ENCODE peak calls at places on chromosomes 1 and 21, in four cellular contexts. O is thoracic aorta, P is OCI-LY7, T is BE2C. J is an unnamed sample.

GRCh38 chr1:182718311-182718710 is 33.9 kb upstream of the RGS8 start:
- DNase-seq in T (no peak), P (peak), O (no peak), J (no peak)

GRCh38 chr1:117570988-117571409 is 34.8 kb upstream of the TENT5C start:
- DNase-seq in P (peak), T (no peak), O (no peak), J (no peak)

GRCh38 chr1:156498447-156499193 is 2.0 kb downstream of the MEF2D start:
- DNase-seq in P (peak), O (no peak), T (no peak), J (no peak)

GRCh38 chr1:53413175-53414001 is 45.8 kb upstream of the DMRTB1 start:
- DNase-seq in O (no peak), P (no peak), T (no peak), J (no peak)

GRCh38 chr1:46623733-46624695 is 7.4 kb upstream of the MOB3C start:
- DNase-seq in T (no peak), P (no peak), O (no peak), J (peak)

GRCh38 chr1:152001631-152002584 is 8.2 kb upstream of the S100A10 start:
- DNase-seq in P (peak), O (peak), T (peak), J (peak)

GRCh38 chr1:169824153-169824552 is 29.4 kb upstream of the METTL18 start:
- DNase-seq in O (no peak), T (no peak), P (no peak), J (no peak)

GRCh38 chr21:28174006-28174405 is 818.7 kb downstream of the LTN1 start:
- DNase-seq in T (no peak), O (no peak), P (no peak), J (no peak)

GRCh38 chr1:24191860-24192259 is 4.8 kb upstream of the IFNLR1 start:
- DNase-seq in T (no peak), O (no peak), P (no peak), J (peak)

GRCh38 chr1:30060738-30061137 is 662.6 kb downstream of the MATN1 start:
- DNase-seq in O (no peak), T (no peak), P (no peak), J (no peak)

GRCh38 chr1:5990913-5991783 is 1.1 kb downstream of the NPHP4 start:
- DNase-seq in O (no peak), P (peak), T (peak), J (no peak)

GRCh38 chr1:11738783-11739182 is 2.8 kb downstream of the AGTRAP start:
- DNase-seq in T (no peak), O (no peak), P (no peak), J (no peak)

GRCh38 chr1:159162511-159163265 is 8.7 kb upstream of the CADM3 start:
- DNase-seq in P (no peak), O (no peak), T (no peak), J (no peak)

GRCh38 chr1:21590116-21590905 is 78.8 kb downstream of the RAP1GAP start:
- DNase-seq in O (no peak), P (no peak), T (no peak), J (no peak)

GRCh38 chr1:86887479-86888162 is 26.3 kb downstream of the SELENOF start:
- DNase-seq in T (no peak), O (no peak), P (no peak), J (no peak)

GRCh38 chr1:170410391-170411146 is 121.4 kb upstream of the GORAB start:
- DNase-seq in T (no peak), P (no peak), O (no peak), J (peak)

GRCh38 chr1:208239518-208240381 is 4.4 kb downstream of the PLXNA2 start:
- DNase-seq in T (no peak), P (no peak), O (no peak), J (no peak)

GRCh38 chr1:199290186-199290585 is 651.3 kb downstream of the PTPRC start:
- DNase-seq in P (no peak), T (no peak), O (no peak), J (peak)

GRCh38 chr1:196407358-196408041 is 200.7 kb downstream of the KCNT2 start:
- DNase-seq in O (no peak), T (no peak), P (no peak), J (no peak)

DNA sequence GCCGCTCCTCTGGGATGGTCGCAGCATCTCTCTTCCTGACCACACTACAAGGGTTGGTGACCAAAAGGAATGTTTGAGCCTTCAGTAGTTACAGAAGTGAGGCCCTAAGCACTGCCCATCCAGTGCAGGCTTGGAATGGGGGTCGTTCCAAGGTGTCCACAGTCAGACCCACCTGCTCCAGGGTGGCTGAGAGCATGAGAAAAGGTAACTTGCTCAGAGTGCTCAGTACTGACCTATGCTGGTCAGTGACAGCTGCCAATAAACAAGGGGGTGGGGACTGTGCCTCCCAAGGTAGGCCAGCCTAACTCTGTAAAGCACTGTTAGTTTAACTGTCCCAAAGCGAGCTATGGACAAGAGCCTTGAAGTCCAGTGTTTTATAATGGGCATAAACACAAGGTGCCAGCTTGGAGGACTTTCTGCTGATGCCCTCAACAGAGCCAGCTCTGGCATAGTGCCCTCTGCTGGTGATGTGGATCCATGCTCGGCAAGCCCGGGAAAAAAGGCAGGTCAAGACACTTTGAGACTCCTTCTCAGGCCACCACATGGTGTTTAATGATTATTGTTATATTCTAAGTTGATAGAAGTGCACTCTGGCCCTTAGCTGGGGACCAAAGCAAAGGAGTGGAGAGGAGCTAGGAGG is 78.1 kb upstream of the DNAH14 start:
- DNase-seq in O (no peak), T (peak), P (peak), J (peak)
- TF ChIP-seq CTCF in O (peak), T (peak), P (peak), J (peak)

DNA sequence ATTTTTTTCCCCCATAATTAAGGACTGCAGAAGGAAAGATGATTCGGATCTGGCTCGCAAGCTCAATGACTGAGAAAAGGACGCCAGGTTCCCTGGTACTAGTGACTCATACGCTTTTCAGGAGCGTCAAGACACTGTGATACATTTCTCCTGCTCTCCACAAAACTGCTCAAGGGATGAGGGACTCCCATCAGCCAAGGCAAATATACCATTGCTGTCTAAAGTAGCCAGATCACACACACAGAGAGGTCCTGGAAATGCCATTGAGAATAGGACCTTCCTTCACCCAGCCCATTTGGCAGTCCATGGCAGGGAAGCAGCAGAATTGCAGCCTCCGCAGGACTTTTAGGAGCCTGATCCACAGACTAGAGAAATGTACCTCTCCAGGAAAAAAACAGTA is 253.6 kb upstream of the IRF2BP2 start:
- DNase-seq in O (no peak), T (no peak), P (no peak), J (peak)
- H3K4me3 ChIP-seq in O (no peak), T (no peak), P (no peak), J (no peak)

DNA sequence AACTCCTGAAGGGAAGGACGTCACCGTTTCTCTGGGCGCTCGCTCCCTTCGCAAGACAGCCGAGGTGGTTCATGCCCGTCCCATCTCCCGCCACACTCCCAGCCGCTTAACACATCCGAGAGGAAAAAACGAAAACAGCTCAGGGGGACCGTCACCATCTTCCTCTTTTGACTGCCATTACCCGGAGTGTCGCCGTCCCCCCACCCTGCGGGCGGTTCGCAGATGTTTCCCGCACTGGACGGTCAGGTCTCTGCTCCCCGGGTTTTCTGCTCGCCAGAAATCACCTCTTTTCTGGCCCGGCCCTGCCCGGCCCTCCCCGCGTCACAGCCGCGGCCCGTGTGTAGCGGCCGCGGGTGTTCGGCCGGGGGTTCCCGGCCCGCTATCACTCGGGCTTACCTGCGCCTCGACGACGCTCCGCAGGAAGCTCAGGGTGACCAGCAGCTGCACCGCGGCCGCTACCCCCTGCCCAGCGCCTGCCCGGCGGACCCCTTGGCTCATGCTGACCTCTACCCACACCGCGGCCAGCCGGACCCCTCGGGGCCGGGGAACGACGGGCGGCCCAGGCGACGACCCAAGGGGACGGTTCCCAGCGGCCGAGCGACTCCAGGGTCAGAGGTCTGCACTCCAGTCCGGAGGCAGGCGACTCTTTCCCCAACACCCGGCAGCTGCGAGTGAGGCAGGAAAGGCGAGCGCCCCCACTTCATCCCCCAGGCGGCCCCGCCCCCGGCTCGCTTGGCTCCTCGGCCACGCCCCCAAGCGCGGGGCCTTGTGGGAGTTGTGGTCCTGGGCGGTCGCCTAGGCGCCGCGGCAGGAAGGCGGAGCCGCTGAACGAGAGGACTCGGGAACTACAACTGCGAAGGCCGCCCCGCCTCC is at the start of gene ERO1B:
- DNase-seq in O (peak), P (peak), T (peak), J (peak)
- TF ChIP-seq CTCF in O (no peak), P (no peak), T (no peak), J (no peak)

DNA sequence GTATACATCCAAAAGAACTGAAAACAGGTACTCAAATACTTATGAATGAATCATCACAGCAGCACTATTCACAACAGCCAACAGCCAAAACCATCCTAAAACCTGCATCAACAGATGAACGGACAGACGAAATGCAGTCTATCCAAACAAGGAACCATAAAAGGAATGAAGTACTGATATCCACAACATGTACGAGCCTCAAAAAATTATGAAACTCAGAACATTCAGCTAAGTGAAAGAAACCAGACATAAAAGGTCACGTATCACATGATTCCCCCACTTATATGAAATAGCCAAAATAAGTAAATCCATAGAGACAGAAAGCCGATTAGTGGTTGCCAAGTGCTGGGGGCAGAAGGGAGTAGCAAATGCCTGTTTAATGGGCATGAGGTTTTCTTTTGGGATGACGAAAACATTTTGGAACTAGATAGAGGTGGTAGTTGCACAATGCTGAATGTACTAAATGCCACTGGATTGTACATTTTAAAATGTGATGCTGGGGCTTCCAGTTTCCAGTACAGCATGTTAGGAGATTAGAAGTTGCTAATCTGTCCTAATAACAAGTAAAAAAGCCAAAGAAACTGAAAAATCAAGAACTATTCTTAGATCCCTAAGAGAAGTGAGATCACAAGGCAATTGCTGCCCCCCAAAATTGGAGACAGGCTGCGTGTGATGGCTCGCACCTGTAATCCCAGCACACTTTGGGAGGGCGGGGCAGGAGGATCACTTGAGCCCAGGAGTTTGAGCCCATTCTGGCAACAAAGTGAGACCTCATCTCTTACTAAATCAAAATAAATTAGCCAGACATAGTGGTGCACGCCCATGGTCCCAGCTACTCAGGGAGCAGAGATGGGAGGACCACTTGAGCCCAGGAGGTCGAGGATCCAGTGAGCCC is 25.3 kb downstream of the CLSTN1 start:
- DNase-seq in P (no peak), O (no peak), T (no peak), J (no peak)
- H3K4me3 ChIP-seq in P (no peak), O (peak), T (no peak), J (no peak)

GRCh38 chr21:18498428-18498827 is 94.8 kb upstream of the TMPRSS15 start:
- DNase-seq in T (no peak), O (no peak), P (no peak), J (no peak)

GRCh38 chr21:18495553-18495952 is 92.0 kb upstream of the TMPRSS15 start:
- DNase-seq in O (no peak), P (no peak), T (no peak), J (no peak)

DNA sequence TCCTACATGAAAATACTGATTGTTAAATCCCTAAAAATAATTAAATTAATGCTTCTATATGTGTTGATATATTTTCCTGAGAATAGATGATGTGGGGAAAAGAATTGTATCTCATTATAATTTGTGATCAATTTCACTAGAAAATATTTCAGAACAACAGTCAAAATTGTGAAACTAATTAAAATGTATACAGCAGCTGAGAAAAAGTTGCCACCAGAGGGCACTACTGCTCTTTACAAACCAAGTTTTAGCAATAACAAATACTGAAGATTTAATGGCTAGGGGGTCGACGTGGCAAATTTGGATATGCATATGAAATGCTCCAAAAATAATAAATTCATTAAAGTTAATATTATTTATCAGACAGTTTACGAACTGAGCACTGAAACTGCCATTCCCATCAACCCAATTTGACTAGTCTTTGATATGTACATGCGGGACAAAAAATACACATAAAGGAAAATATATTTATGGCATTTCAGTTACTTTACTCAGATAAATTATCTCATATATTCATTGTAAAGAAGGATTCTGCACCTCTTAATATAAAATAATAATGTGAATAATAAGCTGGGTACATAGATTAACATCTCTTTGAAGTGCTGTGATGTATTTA is 96.3 kb upstream of the TMPRSS15 start:
- DNase-seq in P (peak), T (peak), O (no peak), J (peak)
- TF ChIP-seq CTCF in P (peak), T (peak), O (peak), J (peak)

GRCh38 chr1:160666079-160666442 is 19.2 kb upstream of the SLAMF1 start:
- DNase-seq in P (no peak), O (no peak), T (no peak), J (no peak)
- H3K4me3 ChIP-seq in P (no peak), O (no peak), T (no peak), J (no peak)

GRCh38 chr21:42164818-42165217 is 54.1 kb upstream of the ABCG1 start:
- DNase-seq in P (no peak), O (no peak), T (no peak), J (no peak)

GRCh38 chr21:42163511-42163863 is 55.5 kb upstream of the ABCG1 start:
- DNase-seq in T (no peak), O (no peak), P (no peak), J (no peak)

GRCh38 chr21:42165901-42166300 is 53.0 kb upstream of the ABCG1 start:
- DNase-seq in P (no peak), O (no peak), T (no peak), J (no peak)

GRCh38 chr21:42162831-42163510 is 56.0 kb upstream of the ABCG1 start:
- DNase-seq in O (no peak), P (peak), T (no peak), J (no peak)

DNA sequence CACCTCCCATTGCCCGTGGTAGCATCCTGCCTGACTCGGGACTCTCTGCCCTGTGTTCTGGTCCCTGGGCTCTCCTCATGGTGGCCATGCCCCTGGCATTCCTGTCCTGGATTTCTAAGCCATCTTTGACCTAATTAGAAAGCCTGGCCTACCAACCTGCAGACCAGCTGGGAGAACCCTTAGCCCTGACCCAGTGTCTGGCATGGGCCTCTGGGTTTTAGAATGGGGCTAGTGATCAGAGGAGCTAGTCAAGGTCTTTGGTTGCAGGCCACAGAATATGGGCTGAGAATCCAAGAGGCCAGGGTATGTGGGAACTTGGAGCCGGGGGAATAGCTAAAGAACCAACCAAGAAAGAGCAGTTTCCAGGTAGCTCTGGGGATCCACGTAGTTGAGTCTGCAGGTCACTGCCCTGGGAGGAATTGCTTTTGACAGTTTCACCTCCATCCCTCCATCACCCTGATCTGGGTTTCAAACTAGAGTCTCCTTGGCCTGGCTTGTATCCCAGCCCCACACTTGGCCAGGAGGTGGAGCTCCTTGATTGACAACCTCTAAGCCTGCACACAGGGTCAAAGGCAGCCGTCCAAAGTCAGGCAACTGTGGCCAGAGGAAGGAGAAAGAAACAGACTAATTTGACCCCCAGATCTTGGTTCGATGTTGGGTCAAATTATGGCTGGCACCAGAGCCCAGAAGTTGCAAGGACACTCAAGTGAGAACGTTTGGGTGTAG is 54.7 kb upstream of the ABCG1 start:
- DNase-seq in O (no peak), P (peak), T (peak), J (no peak)
- TF ChIP-seq CTCF in O (no peak), P (peak), T (peak), J (peak)

J was measured in foreskin fibroblast.